ENCODE peak calls at places on chromosomes 7 and 10, in seven cellular contexts. One of them, this sample, is unnamed.

GRCh38 chr10:97648557-97649404 is 8.3 kb downstream of the PI4K2A start:
- DNase-seq in iris pigment epithelial cell: peak
- DNase-seq in endothelial cell: no peak
- DNase-seq in SJCRH30: peak
- DNase-seq in activated T-cell treated with anti-CD3 and anti-CD28 coated beads for 1 hour: no peak
- DNase-seq in AG20443: peak
- DNase-seq in astrocyte of the cerebellum: no peak
- DNase-seq in this sample: no peak

GRCh38 chr7:157297071-157297638 is 39.6 kb upstream of the DNAJB6 start:
- DNase-seq in iris pigment epithelial cell: peak
- DNase-seq in endothelial cell: no peak
- DNase-seq in SJCRH30: no peak
- DNase-seq in activated T-cell treated with anti-CD3 and anti-CD28 coated beads for 1 hour: no peak
- DNase-seq in AG20443: no peak
- DNase-seq in astrocyte of the cerebellum: no peak
- DNase-seq in this sample: no peak

GRCh38 chr10:122286872-122287271 is 15.8 kb downstream of the BTBD16 start:
- DNase-seq in iris pigment epithelial cell: peak
- DNase-seq in endothelial cell: no peak
- DNase-seq in SJCRH30: peak
- DNase-seq in activated T-cell treated with anti-CD3 and anti-CD28 coated beads for 1 hour: no peak
- DNase-seq in AG20443: peak
- DNase-seq in astrocyte of the cerebellum: peak
- DNase-seq in this sample: peak

GRCh38 chr7:151900591-151901312 is 23.8 kb upstream of the PRKAG2 start:
- DNase-seq in iris pigment epithelial cell: no peak
- DNase-seq in endothelial cell: no peak
- DNase-seq in SJCRH30: no peak
- DNase-seq in activated T-cell treated with anti-CD3 and anti-CD28 coated beads for 1 hour: no peak
- DNase-seq in AG20443: peak
- DNase-seq in astrocyte of the cerebellum: peak
- DNase-seq in this sample: no peak

GRCh38 chr10:93445097-93445960 is 36.8 kb downstream of the MYOF start:
- DNase-seq in iris pigment epithelial cell: peak
- DNase-seq in endothelial cell: peak
- DNase-seq in SJCRH30: peak
- DNase-seq in activated T-cell treated with anti-CD3 and anti-CD28 coated beads for 1 hour: no peak
- DNase-seq in AG20443: peak
- DNase-seq in astrocyte of the cerebellum: peak
- DNase-seq in this sample: peak

GRCh38 chr7:16129431-16130126 is 291.8 kb downstream of the CRPPA start:
- DNase-seq in iris pigment epithelial cell: peak
- DNase-seq in endothelial cell: no peak
- DNase-seq in SJCRH30: peak
- DNase-seq in activated T-cell treated with anti-CD3 and anti-CD28 coated beads for 1 hour: no peak
- DNase-seq in AG20443: peak
- DNase-seq in astrocyte of the cerebellum: peak
- DNase-seq in this sample: no peak

GRCh38 chr7:18458830-18459229 is 36.7 kb upstream of the HDAC9 start:
- DNase-seq in iris pigment epithelial cell: peak
- DNase-seq in endothelial cell: no peak
- DNase-seq in SJCRH30: peak
- DNase-seq in activated T-cell treated with anti-CD3 and anti-CD28 coated beads for 1 hour: no peak
- DNase-seq in AG20443: no peak
- DNase-seq in astrocyte of the cerebellum: peak
- DNase-seq in this sample: no peak

GRCh38 chr10:114767589-114768393 is 53.8 kb upstream of the FHIP2A start:
- DNase-seq in iris pigment epithelial cell: no peak
- DNase-seq in endothelial cell: peak
- DNase-seq in SJCRH30: no peak
- DNase-seq in activated T-cell treated with anti-CD3 and anti-CD28 coated beads for 1 hour: no peak
- DNase-seq in AG20443: peak
- DNase-seq in astrocyte of the cerebellum: no peak
- DNase-seq in this sample: no peak

GRCh38 chr10:46240684-46241565 is 45.9 kb upstream of the ANTXRL start:
- DNase-seq in iris pigment epithelial cell: no peak
- DNase-seq in endothelial cell: no peak
- DNase-seq in SJCRH30: no peak
- DNase-seq in activated T-cell treated with anti-CD3 and anti-CD28 coated beads for 1 hour: no peak
- DNase-seq in AG20443: no peak
- DNase-seq in astrocyte of the cerebellum: no peak
- DNase-seq in this sample: no peak

GRCh38 chr10:48332166-48332870 is 25.8 kb downstream of the MAPK8 start:
- DNase-seq in iris pigment epithelial cell: no peak
- DNase-seq in endothelial cell: no peak
- DNase-seq in SJCRH30: no peak
- DNase-seq in activated T-cell treated with anti-CD3 and anti-CD28 coated beads for 1 hour: no peak
- DNase-seq in AG20443: no peak
- DNase-seq in astrocyte of the cerebellum: no peak
- DNase-seq in this sample: no peak

GRCh38 chr7:121433775-121434174 is 37.7 kb upstream of the FAM3C start:
- DNase-seq in iris pigment epithelial cell: no peak
- DNase-seq in endothelial cell: no peak
- DNase-seq in SJCRH30: no peak
- DNase-seq in activated T-cell treated with anti-CD3 and anti-CD28 coated beads for 1 hour: no peak
- DNase-seq in AG20443: no peak
- DNase-seq in astrocyte of the cerebellum: no peak
- DNase-seq in this sample: no peak

GRCh38 chr7:31814187-31814586 is 127.2 kb downstream of the PPP1R17 start:
- DNase-seq in iris pigment epithelial cell: peak
- DNase-seq in endothelial cell: peak
- DNase-seq in SJCRH30: peak
- DNase-seq in activated T-cell treated with anti-CD3 and anti-CD28 coated beads for 1 hour: no peak
- DNase-seq in AG20443: no peak
- DNase-seq in astrocyte of the cerebellum: no peak
- DNase-seq in this sample: no peak

GRCh38 chr10:114577133-114577532 is 80.9 kb downstream of the ABLIM1 start:
- DNase-seq in iris pigment epithelial cell: peak
- DNase-seq in endothelial cell: no peak
- DNase-seq in SJCRH30: no peak
- DNase-seq in activated T-cell treated with anti-CD3 and anti-CD28 coated beads for 1 hour: no peak
- DNase-seq in AG20443: peak
- DNase-seq in astrocyte of the cerebellum: peak
- DNase-seq in this sample: no peak

GRCh38 chr10:110747609-110748464 is 103.7 kb downstream of the RBM20 start:
- DNase-seq in iris pigment epithelial cell: peak
- DNase-seq in endothelial cell: no peak
- DNase-seq in SJCRH30: no peak
- DNase-seq in activated T-cell treated with anti-CD3 and anti-CD28 coated beads for 1 hour: no peak
- DNase-seq in AG20443: peak
- DNase-seq in astrocyte of the cerebellum: peak
- DNase-seq in this sample: no peak

GRCh38 chr10:102401735-102402511 is 6.4 kb downstream of the NFKB2 start:
- DNase-seq in iris pigment epithelial cell: peak
- DNase-seq in endothelial cell: no peak
- DNase-seq in SJCRH30: peak
- DNase-seq in activated T-cell treated with anti-CD3 and anti-CD28 coated beads for 1 hour: no peak
- DNase-seq in AG20443: no peak
- DNase-seq in astrocyte of the cerebellum: no peak
- DNase-seq in this sample: no peak

GRCh38 chr10:17891435-17891834 is 60.3 kb upstream of the SLC39A12 start:
- DNase-seq in iris pigment epithelial cell: no peak
- DNase-seq in endothelial cell: no peak
- DNase-seq in SJCRH30: no peak
- DNase-seq in activated T-cell treated with anti-CD3 and anti-CD28 coated beads for 1 hour: no peak
- DNase-seq in AG20443: no peak
- DNase-seq in astrocyte of the cerebellum: no peak
- DNase-seq in this sample: no peak

GRCh38 chr7:15836041-15836440 is 149.6 kb upstream of the MEOX2 start:
- DNase-seq in iris pigment epithelial cell: no peak
- DNase-seq in endothelial cell: no peak
- DNase-seq in SJCRH30: no peak
- DNase-seq in activated T-cell treated with anti-CD3 and anti-CD28 coated beads for 1 hour: no peak
- DNase-seq in AG20443: no peak
- DNase-seq in astrocyte of the cerebellum: no peak
- DNase-seq in this sample: no peak

GRCh38 chr10:79923145-79923544 is 25.8 kb downstream of the SFTPD start:
- DNase-seq in iris pigment epithelial cell: no peak
- DNase-seq in endothelial cell: no peak
- DNase-seq in SJCRH30: no peak
- DNase-seq in activated T-cell treated with anti-CD3 and anti-CD28 coated beads for 1 hour: no peak
- DNase-seq in AG20443: no peak
- DNase-seq in astrocyte of the cerebellum: no peak
- DNase-seq in this sample: no peak